ENCODE peak calls at places on chromosomes 13 and 19, in six cellular contexts. J is K562, O is GM12878, W is SK-N-SH, G is HepG2, Q is GM12891. U is an unnamed sample.

GRCh38 chr13:40230833-40231266 is 435.6 kb downstream of the FOXO1 start:
- DNase-seq in Q (no peak), G (no peak), W (no peak), J (no peak), O (no peak), U (no peak)

GRCh38 chr19:15170345-15170744 is 30.4 kb downstream of the NOTCH3 start:
- DNase-seq in J (peak), O (no peak), Q (no peak), G (no peak), W (no peak), U (no peak)

GRCh38 chr13:74930402-74931165 is 551.4 kb downstream of the TBC1D4 start:
- DNase-seq in O (no peak), G (no peak), W (no peak), Q (no peak), J (no peak), U (no peak)

GRCh38 chr13:73914119-73914518 is 220.1 kb downstream of the KLF12 start:
- DNase-seq in W (no peak), G (no peak), O (no peak), Q (no peak), J (no peak), U (no peak)

GRCh38 chr13:35916186-35916585 is 215.0 kb downstream of the DCLK1 start:
- DNase-seq in Q (no peak), O (no peak), G (no peak), W (peak), J (no peak), U (no peak)

GRCh38 chr13:40672310-40673060 is 6.0 kb upstream of the FOXO1 start:
- DNase-seq in Q (no peak), G (peak), W (peak), J (peak), O (no peak), U (no peak)

GRCh38 chr13:42753697-42754096 is 27.7 kb upstream of the FAM216B start:
- DNase-seq in G (no peak), Q (no peak), O (no peak), J (no peak), W (no peak), U (no peak)

GRCh38 chr19:12937243-12938053 is 961 bp upstream of the CALR start:
- DNase-seq in J (no peak), Q (no peak), G (peak), O (no peak), W (peak), U (no peak)

GRCh38 chr13:50617134-50617721 is 226.3 kb downstream of the DLEU7 start:
- DNase-seq in W (no peak), J (no peak), O (no peak), Q (no peak), G (no peak), U (no peak)

GRCh38 chr13:42617262-42617661 is 43.3 kb downstream of the TNFSF11 start:
- DNase-seq in J (no peak), G (no peak), O (no peak), Q (no peak), W (no peak), U (no peak)

GRCh38 chr13:31012285-31013024 is 80.0 kb downstream of the TEX26 start:
- DNase-seq in W (peak), Q (peak), O (no peak), G (peak), J (no peak), U (no peak)

GRCh38 chr19:13006431-13007281 is 11.4 kb downstream of the NFIX start:
- DNase-seq in J (no peak), Q (no peak), G (no peak), O (no peak), W (peak), U (no peak)

GRCh38 chr13:30370916-30371521 is 51.3 kb upstream of the UBE2L5 start:
- DNase-seq in G (no peak), Q (no peak), J (no peak), W (no peak), O (no peak), U (no peak)

GRCh38 chr19:15454371-15454800 is 4.6 kb upstream of the WIZ start:
- DNase-seq in Q (no peak), W (no peak), G (no peak), O (no peak), J (no peak), U (no peak)

GRCh38 chr13:89343165-89343564 is 1672.0 kb downstream of the SLITRK5 start:
- DNase-seq in G (no peak), W (no peak), Q (no peak), O (no peak), J (no peak), U (no peak)

GRCh38 chr13:96426160-96426559 is 336.3 kb downstream of the HS6ST3 start:
- DNase-seq in W (no peak), O (no peak), J (no peak), G (no peak), Q (no peak), U (no peak)

GRCh38 chr19:28905996-28906395 is 307.0 kb downstream of the UQCRFS1 start:
- DNase-seq in G (no peak), J (no peak), O (no peak), Q (no peak), W (no peak), U (no peak)

GRCh38 chr19:29506619-29506911 is 19.2 kb upstream of the VSTM2B start:
- DNase-seq in G (no peak), O (no peak), Q (no peak), J (no peak), W (no peak), U (no peak)

GRCh38 chr13:34533941-34534340 is 408.1 kb upstream of the NBEA start:
- DNase-seq in J (no peak), Q (no peak), O (no peak), W (no peak), G (no peak), U (no peak)

GRCh38 chr19:283395-283794 is 7.8 kb downstream of the PLPP2 start:
- DNase-seq in J (no peak), Q (no peak), O (no peak), G (no peak), W (peak), U (no peak)

GRCh38 chr19:7751157-7751783 is 3.9 kb upstream of the CD209 start:
- DNase-seq in J (no peak), O (peak), Q (no peak), G (no peak), W (no peak), U (no peak)

GRCh38 chr19:33193864-33194362 is at the start of gene LRP3:
- DNase-seq in Q (peak), J (no peak), G (no peak), O (no peak), W (peak), U (peak)

GRCh38 chr19:33194527-33194883 is 375 bp downstream of the LRP3 start:
- DNase-seq in J (no peak), G (no peak), O (no peak), W (no peak), Q (peak), U (no peak)

GRCh38 chr19:33193269-33193863 is 764 bp upstream of the LRP3 start:
- DNase-seq in Q (no peak), J (no peak), W (no peak), G (no peak), O (no peak), U (peak)

GRCh38 chr19:33191501-33191900 is 2.6 kb upstream of the LRP3 start:
- DNase-seq in W (no peak), Q (no peak), J (no peak), G (no peak), O (no peak), U (no peak)

DNA sequence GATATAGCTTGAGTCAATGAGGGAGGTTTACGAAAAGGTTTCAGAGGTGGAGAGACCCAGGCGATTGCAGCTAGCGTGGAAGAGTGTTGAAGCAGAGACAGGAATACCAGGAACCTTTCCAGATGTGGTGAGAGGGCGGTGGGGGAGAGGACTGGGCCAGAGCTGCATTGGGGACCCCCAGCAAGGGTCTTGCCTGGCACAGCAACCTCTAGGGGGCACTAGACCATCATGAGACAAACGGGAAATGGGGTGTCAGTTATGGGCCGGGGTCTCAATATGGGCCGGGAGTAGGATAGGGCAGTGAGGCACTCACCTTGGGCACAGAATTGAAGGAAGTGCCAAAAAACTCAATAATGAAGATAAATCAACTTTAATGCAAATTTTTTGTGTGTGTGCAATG is 2.1 kb upstream of the LRP3 start:
- DNase-seq in O (no peak), G (no peak), Q (no peak), J (no peak), W (peak), U (no peak)
- TF ChIP-seq TAF1 in O (no peak), G (no peak), Q (no peak), J (no peak), W (no peak), U (no peak)

DNA sequence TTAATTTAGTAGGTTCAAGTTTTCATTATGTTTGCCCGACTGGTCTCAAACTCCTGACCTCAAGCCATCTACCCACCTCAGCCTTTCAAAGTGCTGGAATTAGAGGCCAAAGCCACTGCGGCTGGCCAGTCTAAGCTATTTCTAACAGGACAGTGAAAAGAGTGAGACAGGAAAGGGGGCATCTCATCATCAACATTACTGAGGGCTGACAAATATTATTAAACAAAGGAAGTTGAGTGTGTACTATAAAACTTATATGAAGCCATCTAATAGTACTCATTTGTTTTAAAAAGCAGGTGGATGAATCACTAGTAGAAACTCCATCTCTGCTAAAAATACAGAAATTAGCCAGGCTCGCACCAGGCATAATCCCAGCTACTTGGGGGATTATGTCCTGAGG is 24.3 kb downstream of the ZNF611 start:
- DNase-seq in O (no peak), W (no peak), J (no peak), G (no peak), Q (no peak), U (no peak)
- TF ChIP-seq POLR2AphosphoS5 in O (no peak), W (no peak), J (no peak), G (no peak), Q (no peak), U (no peak)

GRCh38 chr13:22110368-22110767 is 439.5 kb downstream of the FGF9 start:
- DNase-seq in Q (no peak), J (no peak), G (no peak), O (no peak), W (no peak), U (no peak)

GRCh38 chr13:22111152-22111783 is 440.4 kb downstream of the FGF9 start:
- DNase-seq in J (no peak), O (no peak), G (no peak), Q (no peak), W (no peak), U (no peak)

GRCh38 chr13:22111961-22112360 is 441.1 kb downstream of the FGF9 start:
- DNase-seq in Q (no peak), O (no peak), G (no peak), J (no peak), W (no peak), U (no peak)

GRCh38 chr13:22112956-22113750 is 442.3 kb downstream of the FGF9 start:
- DNase-seq in Q (no peak), O (no peak), J (no peak), G (no peak), W (no peak), U (no peak)

GRCh38 chr13:22114630-22115311 is 443.9 kb downstream of the FGF9 start:
- DNase-seq in W (no peak), Q (peak), J (no peak), O (peak), G (no peak), U (peak)
- TF ChIP-seq TAF1 in W (no peak), Q (no peak), J (no peak), O (peak), G (no peak), U (no peak)

DNA sequence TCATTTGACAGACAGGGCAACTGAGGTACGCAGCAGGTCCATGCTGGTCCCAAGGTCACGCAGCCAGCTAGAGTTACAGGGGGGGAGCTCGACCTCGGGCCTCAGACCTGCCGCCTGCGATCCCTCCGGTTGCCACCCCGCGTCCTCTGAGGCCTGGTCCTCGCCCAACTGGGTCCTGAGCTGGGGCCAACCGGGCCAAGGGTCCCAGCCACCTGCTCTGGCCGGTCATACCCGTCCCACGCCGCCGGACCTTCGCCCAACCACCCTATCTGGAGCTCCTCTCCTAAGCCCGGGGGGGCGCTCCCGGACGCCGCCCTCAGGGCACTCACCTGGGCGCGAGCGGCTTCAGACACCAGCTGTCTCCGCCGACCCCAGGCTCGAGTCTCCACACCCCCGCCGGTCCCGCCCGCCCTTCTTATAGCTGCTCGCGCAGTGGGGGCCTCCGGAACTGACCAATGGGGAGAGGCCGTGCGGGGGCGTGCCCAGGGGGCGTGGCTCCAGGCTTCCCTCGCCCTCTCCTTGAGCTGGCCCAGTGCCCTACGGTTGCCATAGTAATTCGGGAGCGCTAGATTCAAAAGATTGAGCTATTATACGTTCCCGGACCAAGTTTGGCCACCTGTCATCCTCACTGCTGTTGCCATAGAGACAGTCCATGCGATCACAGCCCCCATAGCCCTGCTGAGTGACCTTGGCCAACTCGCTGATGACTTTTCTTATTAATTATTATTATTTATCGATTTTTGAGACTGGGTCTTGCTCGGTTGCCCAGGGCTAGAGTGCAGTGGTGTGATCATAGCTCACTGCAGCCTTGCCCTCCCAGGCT is at the start of gene PLIN5:
- DNase-seq in O (peak), J (peak), W (peak), Q (peak), G (peak), U (peak)
- TF ChIP-seq POLR2AphosphoS5 in O (no peak), J (peak), W (no peak), Q (no peak), G (peak), U (no peak)

DNA sequence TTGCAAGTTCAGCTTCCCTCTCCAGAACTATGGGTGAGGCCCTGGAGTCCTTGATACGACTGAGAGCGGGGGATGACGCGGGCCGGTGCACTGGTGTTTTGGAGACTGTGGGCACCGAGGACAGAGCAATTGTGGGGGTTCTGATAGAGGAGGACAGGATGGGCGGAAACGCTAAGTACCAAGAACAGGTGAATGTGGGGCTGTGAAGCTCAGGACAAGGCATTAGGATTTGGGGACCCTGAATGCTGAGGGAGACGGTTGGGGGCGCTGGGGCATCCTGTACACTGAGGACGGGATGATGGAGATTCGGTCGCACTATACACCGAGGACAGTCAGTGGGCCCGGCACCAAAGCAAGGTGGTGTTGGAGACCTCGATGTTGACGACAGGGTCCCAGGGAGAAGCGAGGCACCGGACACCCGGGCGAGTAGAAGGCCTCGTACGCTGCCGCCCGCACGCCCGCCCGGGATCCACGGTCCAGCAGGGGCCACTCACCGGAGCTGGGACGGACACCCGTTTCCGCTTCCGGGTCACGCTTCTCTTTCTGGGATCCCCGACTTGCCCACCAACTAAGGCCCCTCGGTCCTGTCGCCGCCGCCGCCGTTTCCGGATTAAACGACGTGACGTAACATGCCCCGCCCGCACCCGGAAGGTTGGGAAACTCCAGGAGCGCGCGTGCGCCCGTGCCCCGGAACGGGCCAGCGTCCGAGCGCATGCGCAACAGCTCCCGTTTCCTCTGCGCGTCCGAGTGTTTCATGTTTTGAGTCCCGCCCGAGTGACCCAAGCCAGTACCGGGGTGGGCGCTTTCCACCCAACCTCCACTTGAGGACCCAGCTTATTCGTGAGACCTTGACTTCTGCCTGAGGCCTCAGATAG is at the start of gene CHMP2A:
- DNase-seq in G (peak), W (peak), J (peak), Q (peak), O (peak), U (peak)
- TF ChIP-seq TAF1 in G (no peak), W (peak), J (peak), Q (no peak), O (peak), U (no peak)

DNA sequence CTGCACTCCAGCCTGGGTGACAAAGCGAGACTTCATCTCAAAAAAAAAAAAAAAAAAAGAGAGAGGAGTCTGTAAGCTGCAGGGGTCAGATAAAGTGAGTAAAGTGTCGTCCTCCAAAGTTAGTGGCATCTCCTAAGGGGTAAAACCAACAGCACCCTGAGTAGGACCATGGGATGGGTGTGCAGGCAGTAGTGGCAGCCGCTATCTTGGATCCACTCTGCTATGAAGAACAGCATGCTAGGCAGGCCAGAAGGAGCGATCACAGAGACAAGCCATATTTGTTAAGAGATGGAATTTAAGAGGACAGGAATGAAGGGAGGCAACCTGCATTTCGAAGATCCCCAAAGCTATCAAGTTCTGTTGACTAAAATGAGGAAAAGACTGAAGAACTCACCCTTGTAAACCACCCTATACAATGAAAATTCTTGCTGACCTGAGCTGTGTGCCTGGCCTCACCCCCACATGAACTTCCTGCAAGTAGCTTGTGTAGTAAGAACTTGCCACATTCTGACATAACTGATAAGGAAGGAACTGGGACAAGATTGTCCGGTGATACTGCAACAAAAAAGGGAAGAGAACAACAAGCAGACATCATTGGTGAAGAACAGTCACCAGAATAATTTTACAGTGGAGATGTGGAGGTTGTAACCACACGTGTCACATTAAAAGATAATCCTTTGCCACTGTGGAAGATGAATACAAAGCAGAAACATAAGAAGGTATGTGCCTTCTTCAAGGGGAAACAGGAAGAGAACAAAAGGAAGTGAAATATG is 16.2 kb downstream of the DPY19L3 start:
- DNase-seq in J (peak), W (no peak), Q (no peak), O (no peak), G (no peak), U (no peak)
- TF ChIP-seq POLR2AphosphoS5 in J (no peak), W (no peak), Q (no peak), O (no peak), G (no peak), U (no peak)

DNA sequence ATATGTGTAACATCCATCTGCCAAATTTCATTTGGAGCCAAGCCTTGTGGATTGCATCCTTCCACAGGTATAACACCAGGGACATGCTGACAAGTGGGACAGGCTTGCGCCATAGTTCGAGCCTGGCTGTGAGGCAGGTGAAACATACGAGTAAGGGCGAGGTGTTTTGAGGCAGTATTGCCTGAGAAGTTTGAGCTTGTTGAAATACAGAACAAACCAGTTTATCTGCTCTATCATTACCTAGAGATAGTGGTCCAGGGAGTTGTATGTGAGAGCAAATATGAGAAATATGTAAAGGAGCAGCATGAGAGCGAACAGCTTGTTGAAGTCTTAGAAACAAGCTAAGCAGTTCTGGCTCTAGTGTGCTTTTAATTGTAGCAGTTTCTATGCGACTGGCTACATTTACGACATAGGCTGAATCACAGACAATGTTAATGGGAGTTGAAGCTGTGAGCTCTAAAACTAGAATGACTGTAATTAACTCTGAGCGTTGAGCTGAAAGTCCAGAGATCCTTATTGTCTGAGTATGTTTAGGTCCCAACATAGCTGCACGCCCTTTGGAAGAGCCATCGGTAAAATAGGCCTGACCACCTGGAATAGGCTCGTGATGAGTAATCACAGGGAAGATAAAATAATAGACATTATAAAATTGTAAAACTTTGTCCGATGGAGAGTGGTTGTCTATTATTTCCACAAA is 8.2 kb downstream of the ZNF439 start:
- DNase-seq in G (no peak), O (no peak), J (no peak), W (no peak), Q (no peak), U (no peak)
- TF ChIP-seq TAF1 in G (no peak), O (no peak), J (no peak), W (no peak), Q (no peak), U (no peak)

U was measured in GM12892.